ENCODE peak calls at places on chromosomes 2 and 18, in four cellular contexts. B is PC-3, U is upper lobe of left lung, T is DND-41. F is an unnamed sample.

GRCh38 chr2:127072970-127073369 is 34.0 kb downstream of the BIN1 start:
- DNase-seq in B (no peak), U (no peak), T (no peak), F (no peak)

GRCh38 chr2:106833248-106833647 is 52.7 kb downstream of the ST6GAL2 start:
- DNase-seq in B (no peak), U (no peak), T (no peak), F (no peak)

GRCh38 chr2:86107031-86107430 is 996 bp downstream of the PTCD3 start:
- DNase-seq in B (no peak), U (no peak), T (no peak), F (no peak)

GRCh38 chr2:177883177-177883576 is 189.4 kb downstream of the PDE11A start:
- DNase-seq in B (no peak), U (no peak), T (no peak), F (no peak)

GRCh38 chr18:24491882-24492281 is 31.4 kb downstream of the HRH4 start:
- DNase-seq in B (no peak), U (no peak), T (peak; percentile 12), F (no peak)

GRCh38 chr2:26580751-26581150 is 60.4 kb downstream of the CIB4 start:
- DNase-seq in B (no peak), U (peak; percentile 10), T (no peak), F (peak; percentile 24)

GRCh38 chr18:12256946-12257345 is 2.8 kb downstream of the CIDEA start:
- DNase-seq in B (peak; percentile 61), U (no peak), T (no peak), F (no peak)

GRCh38 chr2:75311993-75312392 is 112.7 kb upstream of the TACR1 start:
- DNase-seq in B (no peak), U (no peak), T (peak; percentile 7), F (no peak)

GRCh38 chr2:215931256-215931903 is 82.0 kb downstream of the MREG start:
- DNase-seq in B (peak; percentile 93), U (peak; percentile 50), T (peak; percentile 65), F (peak; percentile 14)

GRCh38 chr18:41771971-41772370 is 183.1 kb upstream of the PIK3C3 start:
- DNase-seq in B (no peak), U (no peak), T (no peak), F (no peak)

GRCh38 chr18:74898965-74899364 is 301.3 kb downstream of the ZNF407 start:
- DNase-seq in B (peak; percentile 72), U (no peak), T (no peak), F (no peak)

GRCh38 chr18:48590678-48591077 is 51.8 kb downstream of the CTIF start:
- DNase-seq in B (peak; percentile 48), U (no peak), T (no peak), F (no peak)

GRCh38 chr2:226790006-226790405 is 9.6 kb downstream of the IRS1 start:
- DNase-seq in B (no peak), U (no peak), T (no peak), F (no peak)

GRCh38 chr2:216877085-216877484 is 17.2 kb upstream of the TNP1 start:
- DNase-seq in B (no peak), U (no peak), T (no peak), F (no peak)

GRCh38 chr2:1930376-1930775 is 186.1 kb upstream of the PXDN start:
- DNase-seq in B (no peak), U (no peak), T (no peak), F (no peak)

GRCh38 chr2:167293172-167293781 is 405.0 kb downstream of the XIRP2 start:
- DNase-seq in B (peak; percentile 6), U (no peak), T (no peak), F (peak; percentile 25)

GRCh38 chr2:95220449-95220848 is 13.1 kb downstream of the ZNF892 start:
- DNase-seq in B (no peak), U (no peak), T (no peak), F (no peak)

GRCh38 chr2:17166506-17166905 is 351.7 kb downstream of the RAD51AP2 start:
- DNase-seq in B (no peak), U (no peak), T (no peak), F (no peak)

GRCh38 chr18:8750954-8751415 is 45.6 kb downstream of the MTCL1 start:
- DNase-seq in B (no peak), U (no peak), T (no peak), F (no peak)

GRCh38 chr2:171830039-171830438 is 64.0 kb downstream of the SLC25A12 start:
- DNase-seq in B (no peak), U (no peak), T (no peak), F (no peak)

GRCh38 chr2:171834286-171834685 is 59.8 kb downstream of the SLC25A12 start:
- DNase-seq in B (no peak), U (no peak), T (no peak), F (no peak)

GRCh38 chr2:171837736-171838135 is 56.3 kb downstream of the SLC25A12 start:
- DNase-seq in B (no peak), U (no peak), T (no peak), F (no peak)

GRCh38 chr2:171836151-171836910 is 57.7 kb downstream of the SLC25A12 start:
- DNase-seq in B (no peak), U (no peak), T (no peak), F (no peak)

DNA sequence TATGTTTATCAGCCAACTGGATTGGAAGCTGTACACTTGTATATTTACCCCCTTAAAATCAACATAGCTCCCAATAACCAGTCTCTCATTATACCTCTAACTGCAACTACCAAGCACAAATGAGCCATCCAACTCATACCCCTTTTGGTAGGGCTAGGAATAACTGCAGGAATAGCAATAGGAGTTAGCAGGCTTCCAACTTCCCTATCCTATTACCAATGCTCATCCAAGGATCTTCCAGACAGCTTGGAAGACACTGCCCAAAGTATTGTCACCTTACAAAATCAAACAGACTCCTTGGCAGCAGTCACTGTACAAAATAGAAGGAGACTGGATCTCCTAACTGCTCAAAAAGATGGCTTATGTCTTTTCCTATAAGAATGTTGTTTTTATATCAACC is 61.6 kb downstream of the SLC25A12 start:
- DNase-seq in B (no peak), U (no peak), T (no peak), F (no peak)
- H3K9me3 ChIP-seq in B (peaks cover 27% of the 10 kb centered on the region), U (no peaks in the 10 kb centered on the region), T (peaks cover 31% of the 10 kb centered on the region), F (no peaks in the 10 kb centered on the region)

GRCh38 chr2:145408980-145409379 is 889.1 kb upstream of the ZEB2 start:
- DNase-seq in B (no peak), U (no peak), T (no peak), F (no peak)

GRCh38 chr2:145410096-145410495 is 890.2 kb upstream of the ZEB2 start:
- DNase-seq in B (no peak), U (no peak), T (no peak), F (no peak)

GRCh38 chr2:145402706-145403277 is 882.9 kb upstream of the ZEB2 start:
- DNase-seq in B (peak; percentile 70), U (no peak), T (no peak), F (no peak)

GRCh38 chr2:145404690-145405089 is 884.8 kb upstream of the ZEB2 start:
- DNase-seq in B (no peak), U (no peak), T (no peak), F (no peak)
- H3K9me3 ChIP-seq in B (no peaks in the 10 kb centered on the region), U (no peaks in the 10 kb centered on the region), T (peaks cover 2% of the 10 kb centered on the region), F (no peaks in the 10 kb centered on the region)

GRCh38 chr2:161150704-161151103 is 9.5 kb upstream of the TANK start:
- DNase-seq in B (no peak), U (no peak), T (no peak), F (no peak)

GRCh38 chr2:161146996-161147395 is 13.2 kb upstream of the TANK start:
- DNase-seq in B (no peak), U (no peak), T (no peak), F (no peak)

GRCh38 chr2:161152302-161152701 is 7.9 kb upstream of the TANK start:
- DNase-seq in B (no peak), U (no peak), T (no peak), F (no peak)

GRCh38 chr2:161146209-161146775 is 13.9 kb upstream of the TANK start:
- DNase-seq in B (no peak), U (no peak), T (no peak), F (no peak)

GRCh38 chr2:161147856-161148255 is 12.4 kb upstream of the TANK start:
- DNase-seq in B (no peak), U (no peak), T (no peak), F (no peak)
- H3K9me3 ChIP-seq in B (peaks cover 30% of the 10 kb centered on the region), U (peaks cover 14% of the 10 kb centered on the region), T (peaks cover 27% of the 10 kb centered on the region), F (no peaks in the 10 kb centered on the region)

DNA sequence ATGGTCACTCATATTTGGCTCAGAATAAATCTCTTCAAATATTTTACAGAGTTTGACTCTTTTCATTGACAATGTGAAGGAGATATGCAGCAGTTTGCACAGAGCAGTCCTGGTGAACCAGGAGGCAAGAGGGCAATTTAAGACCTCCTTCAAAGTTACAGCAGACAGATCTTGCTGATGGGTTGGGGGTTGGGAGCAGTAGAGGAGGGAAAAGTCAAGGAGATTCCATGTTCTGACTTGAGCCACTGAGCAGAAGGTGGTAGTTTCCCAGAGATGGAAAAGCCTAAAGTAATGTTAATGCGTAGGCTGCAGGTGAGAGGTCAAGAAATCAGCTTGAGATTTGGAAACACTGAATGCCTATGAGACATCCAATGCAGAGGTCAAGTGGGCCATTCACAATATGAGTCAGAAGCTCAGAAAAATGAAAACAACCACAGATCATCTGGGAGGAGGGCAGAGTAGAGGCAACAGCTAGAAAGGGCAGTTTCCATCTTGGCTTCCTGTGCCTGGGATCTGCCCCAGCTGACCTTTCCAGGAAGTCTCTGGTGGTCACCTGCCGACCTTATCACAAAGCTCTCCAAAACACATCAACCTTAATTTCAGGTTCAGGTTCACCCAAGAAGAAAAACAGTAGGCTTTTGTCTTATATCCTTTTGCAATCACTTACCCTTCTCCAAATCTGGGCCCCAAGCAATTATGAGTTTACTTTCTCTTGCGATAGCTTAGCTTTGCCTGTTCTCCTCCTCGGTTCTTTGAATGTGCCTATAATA is 197.5 kb upstream of the ARL4C start:
- DNase-seq in B (peak; percentile 51), U (no peak), T (no peak), F (no peak)
- H3K9me3 ChIP-seq in B (no peaks in the 10 kb centered on the region), U (peaks cover 19% of the 10 kb centered on the region), T (peaks cover 21% of the 10 kb centered on the region), F (no peaks in the 10 kb centered on the region)

GRCh38 chr2:19357383-19358241 is 811 bp downstream of the OSR1 start:
- DNase-seq in B (peak; percentile 38), U (no peak), T (no peak), F (no peak)
- H3K9me3 ChIP-seq in B (no peaks in the 10 kb centered on the region), U (no peaks in the 10 kb centered on the region), T (no peaks in the 10 kb centered on the region), F (no peaks in the 10 kb centered on the region)